ENCODE peak calls at places on chromosomes 3 and 15, in nine cellular contexts. W is Peyer's patch, B is vagina, M is neural progenitor cell, V is PC-9, S is fibroblast of lung, P is astrocyte, N is heart right ventricle, K is uterus. J is an unnamed sample.

GRCh38 chr3:94616833-94617232 is 554.0 kb downstream of the NSUN3 start:
- DNase-seq in W (no peak), B (no peak), M (no peak), V (no peak), S (no peak), P (peak; percentile 35), N (no peak), K (no peak), J (no peak)

GRCh38 chr3:142501004-142501926 is 53.4 kb upstream of the XRN1 start:
- DNase-seq in W (no peak), B (no peak), M (no peak), V (peak; percentile 88), S (peak; percentile 81), P (peak; percentile 89), N (no peak), K (no peak), J (no peak)

GRCh38 chr3:135898774-135899173 is 66.8 kb upstream of the PPP2R3A start:
- DNase-seq in W (no peak), B (no peak), M (no peak), V (no peak), S (no peak), P (no peak), N (no peak), K (no peak), J (no peak)

GRCh38 chr15:60421544-60421943 is 23.8 kb upstream of the ANXA2 start:
- DNase-seq in W (no peak), B (no peak), M (no peak), V (peak; percentile 56), S (peak; percentile 91), P (peak; percentile 77), N (no peak), K (no peak), J (no peak)

GRCh38 chr15:100661161-100661560 is 58.8 kb downstream of the ASB7 start:
- DNase-seq in W (no peak), B (no peak), M (no peak), V (no peak), S (no peak), P (no peak), N (no peak), K (no peak), J (no peak)

GRCh38 chr3:129182390-129183180 is 1.1 kb downstream of the CNBP start:
- DNase-seq in W (no peak), B (no peak), M (peak; percentile 12), V (no peak), S (no peak), P (peak; percentile 46), N (no peak), K (no peak), J (no peak)

GRCh38 chr15:73345658-73346057 is 23.1 kb downstream of the HCN4 start:
- DNase-seq in W (no peak), B (no peak), M (no peak), V (no peak), S (no peak), P (no peak), N (no peak), K (no peak), J (no peak)

GRCh38 chr3:4741106-4741403 is 238.2 kb upstream of the BHLHE40 start:
- DNase-seq in W (no peak), B (no peak), M (no peak), V (no peak), S (no peak), P (no peak), N (no peak), K (no peak), J (no peak)

GRCh38 chr15:86676002-86676401 is 596.3 kb downstream of the AGBL1 start:
- DNase-seq in W (no peak), B (no peak), M (no peak), V (no peak), S (no peak), P (no peak), N (no peak), K (no peak), J (no peak)

GRCh38 chr15:75945953-75946352 is 42.3 kb downstream of the FBXO22 start:
- DNase-seq in W (no peak), B (no peak), M (no peak), V (no peak), S (peak; percentile 67), P (peak; percentile 82), N (no peak), K (no peak), J (no peak)

GRCh38 chr3:57637391-57637790 is 40.2 kb upstream of the ARF4 start:
- DNase-seq in W (no peak), B (no peak), M (no peak), V (no peak), S (peak; percentile 62), P (no peak), N (no peak), K (no peak), J (no peak)

GRCh38 chr3:138942861-138943623 is 3.9 kb downstream of the FOXL2 start:
- DNase-seq in W (no peak), B (no peak), M (peak; percentile 67), V (no peak), S (no peak), P (no peak), N (no peak), K (no peak), J (no peak)

GRCh38 chr15:67521770-67522568 is 1.0 kb downstream of the C15orf61 start:
- DNase-seq in W (no peak), B (no peak), M (no peak), V (no peak), S (peak; percentile 64), P (peak; percentile 39), N (peak; percentile 17), K (no peak), J (no peak)

GRCh38 chr3:131338948-131339640 is 42.5 kb upstream of the NUDT16 start:
- DNase-seq in W (no peak), B (no peak), M (no peak), V (no peak), S (no peak), P (peak; percentile 8), N (no peak), K (no peak), J (no peak)

GRCh38 chr15:45112592-45113379 is 1.2 kb downstream of the DUOX2 start:
- DNase-seq in W (no peak), B (no peak), M (peak; percentile 61), V (no peak), S (no peak), P (no peak), N (no peak), K (no peak), J (no peak)

GRCh38 chr3:135556184-135556583 is 409.3 kb upstream of the PPP2R3A start:
- DNase-seq in W (no peak), B (no peak), M (no peak), V (no peak), S (no peak), P (no peak), N (no peak), K (no peak), J (no peak)

GRCh38 chr15:98800437-98801233 is 152.3 kb downstream of the IGF1R start:
- DNase-seq in W (no peak), B (peak; percentile 86), M (peak; percentile 76), V (peak; percentile 81), S (peak; percentile 95), P (peak; percentile 72), N (peak; percentile 51), K (peak; percentile 58), J (no peak)

DNA sequence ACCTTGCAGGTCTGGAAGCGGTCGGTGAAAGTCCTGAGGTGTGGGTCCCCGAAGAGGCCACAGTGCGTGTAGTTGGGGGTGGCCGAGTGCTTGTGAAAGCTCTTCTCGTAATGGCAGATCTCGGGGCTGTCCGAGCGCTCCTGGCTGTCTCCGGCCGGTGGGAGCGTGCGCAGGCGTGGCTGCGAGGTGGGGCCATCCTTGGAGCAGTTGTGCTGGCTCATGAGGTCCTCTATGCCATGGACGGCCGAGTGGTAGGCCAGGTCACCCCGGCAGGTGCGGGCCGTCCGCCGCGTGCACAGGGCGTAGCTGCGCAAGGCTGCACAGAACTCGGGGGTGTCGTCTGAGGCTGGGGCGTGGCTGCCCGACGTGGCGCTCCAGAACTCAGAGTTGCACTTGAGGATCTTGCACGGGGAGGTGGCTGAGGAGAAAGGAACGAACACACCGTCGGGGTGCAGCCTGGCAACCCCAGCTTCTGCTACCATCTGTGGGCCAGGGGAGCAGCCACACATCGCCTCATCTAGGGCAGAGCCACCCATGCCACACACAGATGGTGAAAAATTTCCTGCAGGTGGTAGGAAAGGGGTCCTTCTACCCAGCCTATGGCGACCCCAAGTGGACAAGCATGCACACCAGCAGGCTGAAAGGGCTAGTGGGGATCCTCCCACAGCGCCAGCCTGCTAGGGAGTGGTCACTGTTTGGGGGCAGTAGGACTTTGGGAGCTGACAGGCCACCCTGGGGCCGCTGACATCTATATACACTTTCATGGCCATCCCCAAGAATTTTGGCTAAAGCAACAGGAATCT is 36.7 kb downstream of the RGMA start:
- DNase-seq in W (no peak), B (no peak), M (no peak), V (no peak), S (no peak), P (no peak), N (no peak), K (no peak), J (no peak)
- TF ChIP-seq CTCF in W (no peak), B (no peak), M (peak; percentile 34), V (no peak), S (peak; percentile 14), P (no peak), N (no peak), K (no peak), J (no peak)

DNA sequence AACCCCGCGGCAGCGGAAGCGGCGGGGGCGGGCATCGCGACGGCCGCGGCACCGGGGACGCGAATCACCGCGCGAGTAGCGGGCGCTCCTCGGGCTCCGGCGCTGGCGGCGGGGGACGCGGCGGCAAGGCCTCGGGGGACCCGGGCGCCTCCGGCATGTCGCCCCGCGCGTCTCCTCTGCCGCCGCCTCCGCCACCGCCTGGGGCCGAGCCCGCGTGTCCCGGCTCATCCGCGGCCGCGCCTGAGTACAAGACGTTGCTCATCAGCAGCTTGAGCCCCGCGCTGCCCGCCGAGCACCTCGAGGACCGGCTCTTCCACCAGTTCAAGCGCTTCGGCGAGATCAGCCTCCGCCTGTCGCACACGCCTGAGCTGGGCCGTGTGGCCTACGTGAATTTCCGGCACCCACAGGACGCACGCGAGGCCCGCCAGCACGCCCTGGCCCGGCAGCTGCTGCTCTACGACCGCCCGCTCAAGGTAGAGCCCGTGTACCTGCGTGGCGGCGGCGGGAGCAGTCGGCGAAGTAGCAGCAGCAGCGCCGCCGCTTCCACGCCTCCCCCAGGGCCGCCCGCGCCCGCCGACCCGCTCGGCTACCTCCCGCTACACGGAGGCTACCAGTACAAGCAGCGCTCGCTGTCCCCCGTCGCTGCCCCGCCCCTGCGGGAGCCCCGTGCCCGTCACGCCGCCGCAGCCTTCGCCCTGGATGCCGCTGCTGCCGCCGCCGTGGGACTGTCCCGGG is 648 bp downstream of the RBM15B start:
- DNase-seq in W (no peak), B (no peak), M (peak; percentile 49), V (peak; percentile 31), S (peak; percentile 33), P (peak; percentile 38), N (no peak), K (no peak), J (peak; percentile 28)
- H3K4me1 ChIP-seq in W (no peaks in the 10 kb centered on the region), B (peaks cover 90% of the 10 kb centered on the region), M (peaks cover 30% of the 10 kb centered on the region), V (peaks cover 45% of the 10 kb centered on the region), S (peaks cover 21% of the 10 kb centered on the region), P (peaks cover 46% of the 10 kb centered on the region), N (peaks cover 64% of the 10 kb centered on the region), K (no peaks in the 10 kb centered on the region), J (peaks cover 47% of the 10 kb centered on the region)

GRCh38 chr3:50583897-50584296 is 14.6 kb downstream of the HEMK1 start:
- DNase-seq in W (no peak), B (no peak), M (no peak), V (no peak), S (no peak), P (no peak), N (peak; percentile 83), K (peak; percentile 85), J (peak; percentile 88)
- H3K27ac ChIP-seq in W (no peak overlapping the region), B (no peak overlapping the region), M (no peak overlapping the region), V (no peak overlapping the region), S (no peak overlapping the region), P (no peak overlapping the region), N (peak overlapping the region; percentile 88), K (peak overlapping the region; percentile 42), J (peak overlapping the region; percentile 41)

GRCh38 chr3:50552058-50552435 is 15.5 kb downstream of the C3orf18 start:
- DNase-seq in W (no peak), B (no peak), M (no peak), V (no peak), S (no peak), P (no peak), N (no peak), K (no peak), J (no peak)
- TF ChIP-seq CTCF in W (no peak), B (no peak), M (no peak), V (no peak), S (no peak), P (no peak), N (no peak), K (no peak), J (no peak)